ENCODE peak calls at places on chromosome 6, in five cellular contexts. J, X, B, G and D are unnamed samples.

GRCh38 chr6:52937908-52938307 is 28.4 kb upstream of the GSTA3 start:
- DNase-seq in X (no peak), G (peak; percentile 43), B (no peak), J (no peak), D (no peak)

GRCh38 chr6:154239392-154239791 is 117.2 kb downstream of the IPCEF1 start:
- DNase-seq in J (no peak), G (no peak), X (no peak), B (no peak), D (no peak)

GRCh38 chr6:144216668-144217218 is 66.4 kb downstream of the STX11 start:
- DNase-seq in B (no peak), G (no peak), J (peak; percentile 87), X (peak; percentile 61), D (no peak)

GRCh38 chr6:167910652-167911051 is 83.9 kb downstream of the AFDN start:
- DNase-seq in B (no peak), G (no peak), X (no peak), J (no peak), D (no peak)

GRCh38 chr6:90222008-90222407 is 74.6 kb downstream of the BACH2 start:
- DNase-seq in G (no peak), X (no peak), J (no peak), B (no peak), D (no peak)

GRCh38 chr6:1129141-1129540 is 182.8 kb upstream of the FOXQ1 start:
- DNase-seq in G (peak; percentile 14), B (no peak), X (no peak), J (no peak), D (no peak)

GRCh38 chr6:25582101-25582500 is 69.9 kb upstream of the SCGN start:
- DNase-seq in J (no peak), X (no peak), G (peak; percentile 6), B (no peak), D (no peak)

GRCh38 chr6:119454694-119455093 is 105.1 kb upstream of the MAN1A1 start:
- DNase-seq in B (no peak), J (no peak), X (no peak), G (peak; percentile 48), D (no peak)

GRCh38 chr6:1144842-1145755 is 166.8 kb upstream of the FOXQ1 start:
- DNase-seq in X (no peak), J (no peak), G (peak; percentile 43), B (peak; percentile 42), D (peak; percentile 50)

GRCh38 chr6:136011475-136011874 is 160.0 kb downstream of the PDE7B start:
- DNase-seq in G (peak; percentile 71), B (peak; percentile 75), J (no peak), X (no peak), D (no peak)

GRCh38 chr6:136012948-136013347 is 161.4 kb downstream of the PDE7B start:
- DNase-seq in G (no peak), B (peak; percentile 21), X (no peak), J (no peak), D (no peak)

GRCh38 chr6:136014454-136015421 is 163.2 kb downstream of the PDE7B start:
- DNase-seq in X (no peak), J (no peak), B (peak; percentile 100), G (peak; percentile 100), D (peak; percentile 99)

GRCh38 chr6:136015531-136015930 is 164.0 kb downstream of the PDE7B start:
- DNase-seq in B (peak; percentile 39), J (no peak), X (no peak), G (peak; percentile 72), D (no peak)

GRCh38 chr6:136012198-136012884 is 160.8 kb downstream of the PDE7B start:
- DNase-seq in J (no peak), G (peak; percentile 97), B (peak; percentile 86), X (no peak), D (no peak)
- TF ChIP-seq CTCF in J (no peak), G (no peak), B (no peak), X (no peak), D (no peak)

DNA sequence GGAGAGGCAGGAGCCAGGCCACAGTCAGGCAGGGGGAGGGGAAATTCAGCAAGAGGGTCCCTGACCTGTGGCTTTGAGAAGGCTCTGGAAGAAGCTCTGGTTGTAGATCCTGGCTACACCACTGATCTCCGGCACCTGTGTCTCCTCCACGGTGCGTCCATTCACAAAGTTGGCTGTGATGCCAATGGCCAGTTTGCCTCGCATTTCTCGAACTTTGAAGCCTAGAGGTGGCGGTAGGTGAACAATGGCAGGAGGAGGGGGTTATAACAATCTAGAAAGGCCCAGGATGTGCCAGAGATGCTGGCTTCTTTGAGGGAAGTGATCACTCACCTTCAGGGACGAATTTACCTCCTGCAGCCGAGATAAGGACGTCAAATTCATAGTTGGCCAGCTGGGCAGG is 3.4 kb downstream of the MICAL1 start:
- DNase-seq in J (no peak), X (no peak), G (no peak), B (no peak), D (no peak)
- H3K4me3 ChIP-seq in J (no peak overlapping the region), X (no peak overlapping the region), G (no peak overlapping the region), B (no peak overlapping the region), D (no peak overlapping the region)

DNA sequence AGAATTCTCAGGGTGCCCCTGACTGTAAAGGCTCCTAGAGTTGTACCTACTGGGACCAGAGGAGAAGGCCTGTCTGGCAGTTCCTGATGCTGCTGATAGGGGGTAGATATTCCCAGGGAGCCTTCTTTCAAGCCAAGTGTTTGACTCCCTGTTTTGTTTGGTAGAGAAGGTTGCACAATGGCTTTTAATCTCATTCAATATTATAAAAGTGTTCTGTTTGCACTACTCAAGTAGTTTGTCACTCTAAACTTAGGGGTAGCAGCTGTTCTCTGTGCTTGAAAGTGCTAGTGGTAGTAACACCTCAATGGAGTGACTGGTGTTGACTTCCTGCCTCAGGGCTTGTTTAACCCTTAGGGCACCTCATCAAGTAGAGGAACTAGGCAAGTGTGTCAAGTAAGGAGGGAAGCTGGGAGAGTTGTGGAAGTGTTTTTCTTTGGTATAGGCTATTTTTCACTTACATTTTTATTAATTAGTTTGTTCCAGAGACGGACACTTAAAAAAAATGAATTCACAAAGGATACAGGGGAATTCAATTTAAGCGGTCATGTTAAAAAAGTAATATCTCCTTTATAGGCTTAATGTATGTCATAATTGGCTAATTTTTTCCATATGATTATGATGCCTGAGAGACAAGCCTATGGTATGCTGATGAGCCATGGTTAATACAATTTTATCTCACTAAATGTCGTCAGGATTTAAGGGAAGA is 38.1 kb downstream of the BICRAL start:
- DNase-seq in X (no peak), B (peak; percentile 26), G (no peak), J (no peak), D (no peak)
- TF ChIP-seq CTCF in X (no peak), B (peak; percentile 39), G (peak; percentile 42), J (no peak), D (no peak)

GRCh38 chr6:17703256-17703694 is 3.5 kb downstream of the NUP153 start:
- DNase-seq in B (peak; percentile 74), X (no peak), J (no peak), G (peak; percentile 83), D (no peak)
- H3K4me3 ChIP-seq in B (no peak overlapping the region), X (no peak overlapping the region), J (no peak overlapping the region), G (no peak overlapping the region), D (no peak overlapping the region)

DNA sequence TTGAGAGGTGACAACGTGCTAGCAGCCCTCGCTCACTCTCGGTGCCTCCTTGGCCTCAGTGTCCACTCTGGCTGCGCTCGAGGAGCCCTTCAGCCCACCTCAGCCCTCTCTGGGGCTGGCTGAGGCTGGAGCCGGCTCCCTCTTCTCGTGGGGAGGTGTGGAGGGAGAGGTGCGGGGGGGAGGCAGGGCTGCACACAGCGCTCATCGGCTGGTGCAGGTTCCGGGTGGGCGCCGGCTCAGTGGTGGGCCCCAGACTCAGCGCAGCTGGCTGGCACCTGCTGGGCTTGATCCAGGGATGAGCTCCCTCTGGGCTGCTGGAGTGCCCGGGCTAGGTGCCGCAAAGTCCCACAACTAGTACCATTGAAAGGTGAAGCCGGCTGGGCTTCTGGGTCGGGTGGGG is 957.8 kb upstream of the GJE1 start:
- DNase-seq in X (no peak), B (no peak), J (no peak), G (no peak), D (no peak)
- TF ChIP-seq CTCF in X (no peak), B (no peak), J (no peak), G (no peak), D (no peak)

DNA sequence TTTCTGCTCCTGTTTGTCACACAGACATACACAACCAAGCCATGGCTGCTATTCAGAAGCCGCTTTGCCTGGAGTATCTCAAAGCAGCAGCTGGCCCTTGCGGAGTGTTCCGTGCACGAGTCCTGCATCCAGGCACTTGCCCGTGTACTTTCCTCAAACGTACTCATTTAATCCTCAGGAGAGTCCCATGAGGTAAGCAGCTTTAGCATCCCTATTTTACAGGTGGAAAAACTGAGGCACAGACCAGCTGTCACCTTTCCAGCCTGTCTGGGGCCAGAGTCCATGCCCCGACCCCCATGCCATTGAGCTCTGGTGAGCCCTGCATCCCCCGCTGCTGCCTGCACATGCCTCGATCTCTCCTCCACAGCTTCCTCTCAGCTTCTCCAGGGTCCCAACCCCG is 130.0 kb downstream of the ERMARD start:
- DNase-seq in X (no peak), B (no peak), J (no peak), G (no peak), D (no peak)
- H3K4me3 ChIP-seq in X (no peak overlapping the region), B (no peak overlapping the region), J (no peak overlapping the region), G (no peak overlapping the region), D (no peak overlapping the region)

DNA sequence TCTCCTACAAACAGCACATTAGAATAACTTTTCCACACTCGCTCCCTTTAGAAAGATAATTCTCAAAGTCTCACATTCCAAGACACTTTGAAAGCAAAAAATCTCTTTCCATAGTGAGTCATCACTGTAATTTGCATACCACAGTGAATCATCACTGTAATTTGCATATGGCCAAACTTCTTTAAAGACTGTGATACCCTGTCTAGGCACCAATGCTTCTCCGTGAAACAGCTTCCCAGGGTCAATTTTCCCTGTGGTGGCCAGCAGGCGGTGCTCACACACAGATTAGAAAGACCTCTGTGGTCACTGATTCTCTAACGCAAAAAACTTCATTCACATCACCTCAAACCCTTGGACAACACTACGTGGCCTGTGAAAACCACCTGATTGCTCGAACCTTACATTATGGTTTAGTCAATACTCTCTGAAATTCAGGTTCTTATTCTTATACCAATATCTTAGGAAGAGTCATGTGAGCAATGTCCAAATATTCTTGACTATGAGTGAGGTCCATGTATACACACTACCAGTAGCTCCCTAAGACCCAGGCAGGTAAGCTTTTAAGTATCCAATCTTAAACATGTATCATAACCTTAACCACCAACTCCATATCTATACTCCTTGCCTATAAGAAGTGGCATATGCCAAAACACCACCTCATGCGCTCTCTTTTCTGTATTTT is 78.5 kb upstream of the PHACTR1 start:
- DNase-seq in J (no peak), B (peak; percentile 59), G (peak; percentile 86), X (peak; percentile 55), D (no peak)
- TF ChIP-seq CTCF in J (peak; percentile 40), B (peak; percentile 90), G (peak; percentile 62), X (peak; percentile 55), D (peak; percentile 72)

GRCh38 chr6:34196833-34197195 is 39.9 kb upstream of the HMGA1 start:
- DNase-seq in X (no peak), B (no peak), G (no peak), J (no peak), D (no peak)
- H3K4me3 ChIP-seq in X (peak overlapping the region; percentile 44), B (no peak overlapping the region), G (peak overlapping the region; percentile 52), J (peak overlapping the region; percentile 68), D (peak overlapping the region; percentile 59)

DNA sequence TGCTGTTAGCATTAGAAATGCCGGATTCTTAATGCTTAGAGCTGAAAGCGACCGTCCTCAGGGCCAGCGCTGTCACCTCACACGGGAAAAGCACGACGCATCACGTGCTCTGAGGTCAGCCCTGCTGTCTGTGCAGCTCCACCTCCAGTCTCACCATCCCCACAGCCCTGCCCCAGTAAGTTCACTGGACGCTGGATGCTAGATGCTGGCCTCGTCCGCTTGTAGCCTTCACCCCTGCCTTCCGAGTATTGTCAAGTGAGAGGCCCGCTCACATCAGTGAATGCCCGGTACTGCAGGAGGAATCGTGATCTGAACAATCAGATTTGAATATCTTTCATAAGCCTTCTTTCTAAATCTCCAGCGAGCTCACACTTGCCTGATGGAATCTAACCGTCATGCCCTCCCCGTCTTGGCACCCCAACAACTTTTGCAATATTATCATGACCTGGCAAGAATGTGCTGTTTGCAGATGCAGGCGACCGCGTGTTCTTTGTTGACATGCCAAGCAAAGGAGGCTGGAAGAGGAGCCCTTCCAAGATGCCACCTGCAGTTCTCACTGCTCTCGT is 64.9 kb downstream of the DLL1 start:
- DNase-seq in X (no peak), J (peak; percentile 59), B (no peak), G (no peak), D (no peak)
- TF ChIP-seq CTCF in X (peak; percentile 34), J (no peak), B (no peak), G (no peak), D (no peak)